ENCODE peak calls at places on chromosomes 7 and 10, in five cellular contexts. One of them, this sample, is unnamed.

GRCh38 chr10:3482200-3482993 is 302.6 kb downstream of the KLF6 start:
- DNase-seq in fibroblast of pulmonary artery: peak; percentile 94
- DNase-seq in body of pancreas: peak; percentile 82
- DNase-seq in germinal center: no peak
- DNase-seq in amniotic stem cell: peak; percentile 79
- DNase-seq in this sample: peak; percentile 43

GRCh38 chr10:96830511-96831199 is 1.4 kb upstream of the LCOR start:
- DNase-seq in germinal center: peak; percentile 72
- DNase-seq in fibroblast of pulmonary artery: peak; percentile 84
- DNase-seq in amniotic stem cell: no peak
- DNase-seq in body of pancreas: peak; percentile 80
- DNase-seq in this sample: peak; percentile 68

GRCh38 chr7:155858521-155859061 is 46.3 kb upstream of the SHH start:
- DNase-seq in body of pancreas: no peak
- DNase-seq in amniotic stem cell: no peak
- DNase-seq in germinal center: no peak
- DNase-seq in fibroblast of pulmonary artery: peak; percentile 11
- DNase-seq in this sample: no peak

GRCh38 chr10:51074238-51075028 is at the start of gene PRKG1:
- DNase-seq in fibroblast of pulmonary artery: peak; percentile 78
- DNase-seq in germinal center: peak; percentile 5
- DNase-seq in body of pancreas: peak; percentile 83
- DNase-seq in amniotic stem cell: peak; percentile 53
- DNase-seq in this sample: peak; percentile 16

GRCh38 chr7:155667241-155667849 is 22.9 kb downstream of the RBM33 start:
- DNase-seq in germinal center: no peak
- DNase-seq in fibroblast of pulmonary artery: no peak
- DNase-seq in amniotic stem cell: no peak
- DNase-seq in body of pancreas: no peak
- DNase-seq in this sample: no peak

GRCh38 chr7:19111474-19112143 is 5.8 kb downstream of the TWIST1 start:
- DNase-seq in fibroblast of pulmonary artery: no peak
- DNase-seq in body of pancreas: no peak
- DNase-seq in amniotic stem cell: no peak
- DNase-seq in germinal center: no peak
- DNase-seq in this sample: no peak

GRCh38 chr10:80412521-80412920 is 4.2 kb downstream of the PRXL2A start:
- DNase-seq in amniotic stem cell: no peak
- DNase-seq in fibroblast of pulmonary artery: no peak
- DNase-seq in body of pancreas: no peak
- DNase-seq in germinal center: no peak
- DNase-seq in this sample: no peak

GRCh38 chr7:88092676-88092999 is 127.2 kb downstream of the SRI start:
- DNase-seq in body of pancreas: no peak
- DNase-seq in amniotic stem cell: no peak
- DNase-seq in fibroblast of pulmonary artery: no peak
- DNase-seq in germinal center: no peak
- DNase-seq in this sample: no peak

GRCh38 chr7:98051118-98051744 is 55.4 kb upstream of the LMTK2 start:
- DNase-seq in amniotic stem cell: no peak
- DNase-seq in body of pancreas: peak; percentile 31
- DNase-seq in germinal center: peak; percentile 50
- DNase-seq in fibroblast of pulmonary artery: no peak
- DNase-seq in this sample: no peak

GRCh38 chr10:11824825-11825224 is 1.7 kb downstream of the PROSER2 start:
- DNase-seq in amniotic stem cell: no peak
- DNase-seq in fibroblast of pulmonary artery: peak; percentile 34
- DNase-seq in body of pancreas: peak; percentile 13
- DNase-seq in germinal center: no peak
- DNase-seq in this sample: no peak

GRCh38 chr10:93921338-93921737 is 27.6 kb downstream of the SLC35G1 start:
- DNase-seq in body of pancreas: peak; percentile 13
- DNase-seq in fibroblast of pulmonary artery: no peak
- DNase-seq in amniotic stem cell: no peak
- DNase-seq in germinal center: no peak
- DNase-seq in this sample: no peak

GRCh38 chr7:896346-897075 is 20.2 kb downstream of the GET4 start:
- DNase-seq in fibroblast of pulmonary artery: no peak
- DNase-seq in amniotic stem cell: no peak
- DNase-seq in germinal center: no peak
- DNase-seq in body of pancreas: no peak
- DNase-seq in this sample: no peak

GRCh38 chr10:112208292-112208691 is 24.7 kb upstream of the GPAM start:
- DNase-seq in germinal center: no peak
- DNase-seq in amniotic stem cell: no peak
- DNase-seq in fibroblast of pulmonary artery: no peak
- DNase-seq in body of pancreas: no peak
- DNase-seq in this sample: no peak

GRCh38 chr7:142847353-142847752 is 7.5 kb upstream of the EPHB6 start:
- DNase-seq in germinal center: no peak
- DNase-seq in fibroblast of pulmonary artery: no peak
- DNase-seq in body of pancreas: no peak
- DNase-seq in amniotic stem cell: no peak
- DNase-seq in this sample: no peak